ENCODE peak calls at places on chromosome 18, in four cellular contexts. H is K562, O is HCT116, X is H1. F is an unnamed sample.

GRCh38 chr18:46607926-46608325 is 49.1 kb downstream of the LOXHD1 start:
- DNase-seq in X (no peak), O (no peak), H (no peak), F (no peak)

GRCh38 chr18:43596106-43596712 is 318.9 kb upstream of the SYT4 start:
- DNase-seq in O (no peak), X (no peak), H (peak), F (peak)

GRCh38 chr18:28365406-28365805 is 188.5 kb upstream of the CDH2 start:
- DNase-seq in O (no peak), H (no peak), X (no peak), F (no peak)

GRCh38 chr18:76367168-76367785 is 127.8 kb downstream of the ZNF516 start:
- DNase-seq in X (no peak), H (no peak), O (no peak), F (no peak)

GRCh38 chr18:75213610-75214009 is 3.0 kb downstream of the TSHZ1 start:
- DNase-seq in H (no peak), X (no peak), O (no peak), F (no peak)

GRCh38 chr18:76978616-76979015 is 154.0 kb downstream of the MBP start:
- DNase-seq in H (no peak), O (no peak), X (no peak), F (no peak)

GRCh38 chr18:75335511-75335910 is 92.0 kb downstream of the SMIM21 start:
- DNase-seq in X (no peak), H (no peak), O (no peak), F (no peak)

GRCh38 chr18:74898965-74899364 is 301.3 kb downstream of the ZNF407 start:
- DNase-seq in X (no peak), H (no peak), O (no peak), F (peak)

GRCh38 chr18:79926715-79927596 is 24.5 kb downstream of the SLC66A2 start:
- DNase-seq in H (no peak), X (no peak), O (no peak), F (no peak)

GRCh38 chr18:47895565-47896250 is 34.8 kb downstream of the SMAD2 start:
- DNase-seq in H (no peak), O (no peak), X (no peak), F (peak)

GRCh38 chr18:28189400-28190239 is 12.7 kb upstream of the CDH2 start:
- DNase-seq in O (peak), X (no peak), H (peak), F (peak)

GRCh38 chr18:10094608-10095137 is 180.9 kb downstream of the VAPA start:
- DNase-seq in X (no peak), H (no peak), O (no peak), F (no peak)

GRCh38 chr18:60019463-60019840 is 119.7 kb downstream of the PMAIP1 start:
- DNase-seq in X (no peak), H (no peak), O (no peak), F (no peak)

GRCh38 chr18:69659142-69659651 is 258.5 kb downstream of the DOK6 start:
- DNase-seq in O (no peak), X (no peak), H (no peak), F (peak)

GRCh38 chr18:2978626-2979025 is 34.3 kb downstream of the LPIN2 start:
- DNase-seq in O (no peak), X (no peak), H (no peak), F (no peak)

GRCh38 chr18:2780750-2781149 is 66.1 kb upstream of the EMILIN2 start:
- DNase-seq in O (no peak), X (no peak), H (no peak), F (no peak)

GRCh38 chr18:79851981-79852380 is 54.2 kb downstream of the KCNG2 start:
- DNase-seq in H (no peak), X (no peak), O (no peak), F (no peak)

GRCh38 chr18:25921677-25922421 is 168.6 kb downstream of the SS18 start:
- DNase-seq in O (peak), X (peak), H (peak), F (peak)

GRCh38 chr18:54749291-54749690 is 79.0 kb upstream of the RAB27B start:
- DNase-seq in X (no peak), H (no peak), O (no peak), F (no peak)

GRCh38 chr18:60259052-60259681 is 113.4 kb downstream of the MC4R start:
- DNase-seq in X (no peak), O (no peak), H (no peak), F (no peak)

DNA sequence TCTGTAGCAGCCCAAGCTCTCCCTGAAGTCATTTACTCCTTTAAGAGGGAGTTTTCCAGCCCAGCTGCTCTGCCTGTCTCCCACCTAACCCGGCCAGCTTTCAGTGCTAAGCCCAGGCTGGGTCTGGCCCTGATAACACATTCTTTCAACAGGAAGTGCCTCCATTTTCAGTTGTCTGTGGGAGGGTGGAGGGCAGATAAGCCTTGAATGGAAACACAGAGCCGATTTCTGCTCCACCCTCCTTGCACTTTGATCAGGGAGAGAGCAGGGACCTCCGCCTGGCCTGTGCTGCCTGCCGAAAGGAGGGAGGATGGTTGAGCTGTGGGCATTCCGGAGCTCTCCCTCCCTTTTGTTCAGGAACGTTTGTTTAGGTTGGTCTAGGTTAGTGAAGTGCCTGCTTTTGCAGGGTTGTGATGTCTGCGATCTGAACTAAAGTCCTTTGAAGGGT is 24.8 kb downstream of the GATA6 start:
- DNase-seq in H (peak), X (no peak), O (no peak), F (peak)
- TF ChIP-seq FOSL1 in H (no peak), X (no peak), O (no peak), F (no peak)

GRCh38 chr18:58455318-58455950 is 173.5 kb downstream of the ALPK2 start:
- DNase-seq in O (no peak), X (no peak), H (no peak), F (no peak)
- TF ChIP-seq FOSL1 in O (no peak), X (no peak), H (no peak), F (no peak)

GRCh38 chr18:21684731-21685130 is 19.8 kb downstream of the ABHD3 start:
- DNase-seq in O (no peak), H (no peak), X (no peak), F (peak)
- TF ChIP-seq FOSL1 in O (no peak), H (no peak), X (no peak), F (no peak)

GRCh38 chr18:63439334-63439733 is 17.1 kb upstream of the VPS4B start:
- DNase-seq in O (peak), H (peak), X (peak), F (peak)
- TF ChIP-seq FOSL1 in O (no peak), H (no peak), X (no peak), F (no peak)

GRCh38 chr18:48954837-48955527 is 4.2 kb upstream of the SMAD7 start:
- DNase-seq in H (no peak), X (no peak), O (no peak), F (no peak)

GRCh38 chr18:48951448-48952286 is 902 bp upstream of the SMAD7 start:
- DNase-seq in X (no peak), H (peak), O (no peak), F (peak)

GRCh38 chr18:48953096-48953706 is 2.4 kb upstream of the SMAD7 start:
- DNase-seq in X (no peak), H (no peak), O (no peak), F (no peak)

GRCh38 chr18:48950536-48951447 is at the start of gene SMAD7:
- DNase-seq in H (no peak), X (no peak), O (no peak), F (no peak)

DNA sequence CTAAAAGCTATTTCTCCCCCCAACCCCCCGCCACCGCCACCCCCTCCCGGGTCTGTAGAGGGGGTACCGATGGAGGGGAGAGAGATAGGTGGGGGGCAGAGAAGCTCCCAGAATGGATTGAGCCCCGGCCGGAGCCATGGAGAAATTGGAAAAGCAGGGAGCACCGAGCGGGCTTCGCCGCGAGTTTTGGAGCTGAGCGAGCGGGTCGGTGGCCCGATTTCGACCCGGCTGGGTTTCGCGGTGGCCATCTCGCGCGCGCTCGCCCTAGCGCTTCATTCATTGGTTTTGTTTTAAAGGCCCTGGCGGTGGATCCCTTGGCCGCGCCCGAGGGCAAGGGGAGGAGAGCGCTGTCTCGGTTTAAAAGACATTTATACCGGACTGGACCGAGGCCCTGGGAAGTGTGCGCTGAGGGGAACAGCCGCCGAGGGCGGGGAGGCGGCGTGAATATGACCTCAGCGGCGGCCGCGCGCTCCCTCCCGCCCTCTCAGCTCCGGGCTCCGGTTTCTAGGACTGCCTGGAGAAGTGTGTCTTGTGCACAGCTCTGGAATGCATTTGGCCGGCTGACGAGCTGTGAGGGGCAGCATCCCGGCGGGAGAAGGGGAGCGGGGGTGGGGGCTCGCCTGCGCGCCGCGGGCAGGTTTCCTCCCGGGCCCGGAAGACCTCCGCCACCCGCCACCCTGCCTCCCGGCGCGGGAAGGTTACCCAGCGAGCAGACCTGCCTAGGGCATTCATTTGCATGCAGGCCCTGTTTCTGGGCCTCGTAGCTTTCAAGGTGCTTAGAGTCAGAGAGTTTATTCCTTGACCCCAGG is 1.7 kb upstream of the SMAD7 start:
- DNase-seq in H (peak), X (no peak), O (no peak), F (no peak)
- TF ChIP-seq FOSL1 in H (no peak), X (no peak), O (no peak), F (no peak)

GRCh38 chr18:8980496-8981402 is 121.8 kb upstream of the NDUFV2 start:
- DNase-seq in O (no peak), H (no peak), X (no peak), F (no peak)
- TF ChIP-seq FOSL1 in O (no peak), H (no peak), X (no peak), F (no peak)

F was measured in HepG2.